ENCODE peak calls at places on chromosome 22, in four cellular contexts. One of them, this sample, is unnamed.

GRCh38 chr22:25551396-25551795 is 13.1 kb upstream of the GRK3 start:
- DNase-seq in H1: no peak
- DNase-seq in GM12878: no peak
- DNase-seq in GM12891: no peak
- DNase-seq in this sample: no peak

GRCh38 chr22:45905924-45906865 is 70.8 kb downstream of the WNT7B start:
- DNase-seq in GM12891: no peak
- DNase-seq in H1: no peak
- DNase-seq in GM12878: no peak
- DNase-seq in this sample: no peak

GRCh38 chr22:46454910-46455269 is 82.5 kb downstream of the CELSR1 start:
- DNase-seq in H1: no peak
- DNase-seq in GM12878: no peak
- DNase-seq in GM12891: no peak
- DNase-seq in this sample: no peak

GRCh38 chr22:45976351-45977002 is 485 bp downstream of the WNT7B start:
- DNase-seq in H1: no peak
- DNase-seq in GM12891: no peak
- DNase-seq in GM12878: no peak
- DNase-seq in this sample: no peak

GRCh38 chr22:18023509-18024275 is 669 bp downstream of the MICAL3 start:
- DNase-seq in GM12878: no peak
- DNase-seq in H1: peak
- DNase-seq in GM12891: peak
- DNase-seq in this sample: peak

GRCh38 chr22:46462726-46463371 is 74.6 kb downstream of the CELSR1 start:
- DNase-seq in GM12878: no peak
- DNase-seq in H1: no peak
- DNase-seq in GM12891: no peak
- DNase-seq in this sample: no peak

GRCh38 chr22:39388261-39389011 is 11.1 kb upstream of the TAB1 start:
- DNase-seq in GM12891: peak
- DNase-seq in GM12878: no peak
- DNase-seq in H1: peak
- DNase-seq in this sample: peak

GRCh38 chr22:19713228-19713627 is 1.1 kb upstream of the SEPTIN5 start:
- DNase-seq in GM12878: no peak
- DNase-seq in H1: no peak
- DNase-seq in GM12891: no peak
- DNase-seq in this sample: no peak

GRCh38 chr22:30425616-30426394 is at the start of gene MTFP1:
- DNase-seq in GM12891: peak
- DNase-seq in GM12878: no peak
- DNase-seq in H1: peak
- DNase-seq in this sample: peak

GRCh38 chr22:37569009-37569920 is 9.0 kb downstream of the CDC42EP1 start:
- DNase-seq in GM12878: no peak
- DNase-seq in GM12891: no peak
- DNase-seq in H1: no peak
- DNase-seq in this sample: no peak

GRCh38 chr22:47769652-47770051 is 1007.2 kb downstream of the TBC1D22A start:
- DNase-seq in GM12891: no peak
- DNase-seq in H1: no peak
- DNase-seq in GM12878: no peak
- DNase-seq in this sample: no peak

GRCh38 chr22:17368727-17369552 is at the start of gene CECR2:
- DNase-seq in GM12878: peak
- DNase-seq in GM12891: no peak
- DNase-seq in H1: peak
- DNase-seq in this sample: no peak

GRCh38 chr22:36417281-36417686 is 29.5 kb upstream of the MYH9 start:
- DNase-seq in GM12878: no peak
- DNase-seq in H1: no peak
- DNase-seq in GM12891: no peak
- DNase-seq in this sample: no peak

GRCh38 chr22:23519442-23520177 is 60.5 kb downstream of the IGLL1 start:
- DNase-seq in GM12891: no peak
- DNase-seq in GM12878: no peak
- DNase-seq in H1: no peak
- DNase-seq in this sample: no peak

GRCh38 chr22:27986459-27986858 is 67.4 kb upstream of the PITPNB start:
- DNase-seq in H1: no peak
- DNase-seq in GM12891: no peak
- DNase-seq in GM12878: no peak
- DNase-seq in this sample: no peak

GRCh38 chr22:27986937-27987336 is 67.9 kb upstream of the PITPNB start:
- DNase-seq in H1: peak
- DNase-seq in GM12878: no peak
- DNase-seq in GM12891: no peak
- DNase-seq in this sample: no peak

GRCh38 chr22:27984723-27985122 is 65.7 kb upstream of the PITPNB start:
- DNase-seq in GM12891: no peak
- DNase-seq in GM12878: no peak
- DNase-seq in H1: peak
- DNase-seq in this sample: no peak

GRCh38 chr22:27984001-27984695 is 65.1 kb upstream of the PITPNB start:
- DNase-seq in GM12878: no peak
- DNase-seq in GM12891: no peak
- DNase-seq in H1: peak
- DNase-seq in this sample: no peak

GRCh38 chr22:27985323-27986275 is 66.5 kb upstream of the PITPNB start:
- DNase-seq in GM12878: no peak
- DNase-seq in GM12891: no peak
- DNase-seq in H1: peak
- DNase-seq in this sample: no peak
- TF ChIP-seq POLR2AphosphoS5 in GM12878: no peak
- TF ChIP-seq POLR2AphosphoS5 in GM12891: no peak
- TF ChIP-seq POLR2AphosphoS5 in H1: no peak
- TF ChIP-seq POLR2AphosphoS5 in this sample: no peak

DNA sequence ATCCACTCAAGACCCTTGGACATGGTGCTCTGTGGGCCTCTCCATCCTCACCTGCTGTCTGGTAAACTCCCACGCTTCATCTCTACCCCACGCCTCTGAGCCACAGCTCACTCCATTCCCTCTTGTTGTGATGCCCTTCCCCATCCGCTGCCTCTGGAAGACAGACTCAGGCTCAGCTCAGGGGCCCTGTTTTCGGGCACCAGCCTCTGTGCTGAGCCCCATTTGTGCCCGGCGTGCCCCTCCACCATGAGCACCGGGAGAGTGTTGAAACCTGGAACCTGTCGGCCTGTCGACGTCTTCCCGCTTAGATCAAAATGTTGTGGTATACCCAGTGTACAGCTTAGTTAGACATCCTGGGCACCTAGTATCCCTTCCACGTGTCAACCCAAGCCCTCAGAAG is 6.5 kb upstream of the SCUBE1 start:
- DNase-seq in GM12891: no peak
- DNase-seq in GM12878: no peak
- DNase-seq in H1: no peak
- DNase-seq in this sample: no peak
- TF ChIP-seq POLR2A in GM12891: no peak
- TF ChIP-seq POLR2A in GM12878: no peak
- TF ChIP-seq POLR2A in H1: no peak
- TF ChIP-seq POLR2A in this sample: no peak

GRCh38 chr22:49553518-49554295 is 274.0 kb downstream of the BRD1 start:
- DNase-seq in GM12878: no peak
- DNase-seq in H1: peak
- DNase-seq in GM12891: no peak
- DNase-seq in this sample: no peak
- TF ChIP-seq TAF1 in GM12878: no peak
- TF ChIP-seq TAF1 in H1: no peak
- TF ChIP-seq TAF1 in GM12891: no peak
- TF ChIP-seq TAF1 in this sample: no peak

DNA sequence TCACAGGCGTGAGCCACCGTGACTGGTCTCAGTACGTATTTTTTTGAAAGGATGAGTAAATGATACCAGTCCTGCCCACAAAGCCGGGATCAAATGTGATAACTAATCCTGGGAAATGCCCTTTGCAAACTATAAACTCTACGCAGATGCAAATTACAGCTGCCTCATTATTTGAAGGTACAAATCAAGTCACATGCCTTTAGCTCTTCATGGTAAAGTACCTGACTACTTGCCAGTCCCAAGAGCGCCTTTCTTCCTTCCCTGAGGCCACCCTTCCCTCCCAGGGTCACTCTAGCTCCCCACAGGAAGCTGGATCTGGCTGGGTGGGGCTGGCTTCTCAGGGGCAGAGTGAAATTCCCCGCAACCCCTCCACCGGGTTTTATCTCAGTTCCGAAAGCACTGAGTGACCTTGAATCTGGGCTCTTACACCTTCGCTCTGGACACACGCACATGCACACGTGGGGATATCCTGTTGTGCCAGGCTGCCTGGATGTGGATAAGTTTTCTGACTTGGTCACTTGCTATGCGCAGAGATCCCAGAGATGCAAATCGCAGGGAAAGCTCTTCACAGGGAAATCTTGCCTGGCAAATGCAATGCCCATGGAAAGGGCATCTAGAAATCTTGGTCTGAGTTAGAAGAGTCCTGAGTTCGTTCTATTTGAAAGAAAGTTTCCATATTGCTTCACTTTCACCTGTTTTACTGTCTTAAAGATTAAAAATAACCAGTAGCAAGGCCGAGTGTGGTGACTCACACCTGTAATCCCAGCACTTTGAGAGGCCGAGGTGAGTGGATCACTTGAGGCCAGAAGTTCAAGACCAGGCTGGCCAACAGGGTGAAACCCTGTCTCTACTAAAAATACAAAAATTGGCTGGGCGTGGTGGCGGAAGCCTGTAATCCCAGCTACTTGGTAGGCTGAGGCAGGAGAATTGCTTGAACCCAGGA is 8.5 kb downstream of the A4GALT start:
- DNase-seq in GM12891: no peak
- DNase-seq in H1: no peak
- DNase-seq in GM12878: no peak
- DNase-seq in this sample: no peak
- TF ChIP-seq POLR2AphosphoS5 in GM12891: no peak
- TF ChIP-seq POLR2AphosphoS5 in H1: no peak
- TF ChIP-seq POLR2AphosphoS5 in GM12878: no peak
- TF ChIP-seq POLR2AphosphoS5 in this sample: no peak

GRCh38 chr22:41798736-41799135 is 1.7 kb upstream of the CCDC134 start:
- DNase-seq in GM12891: no peak
- DNase-seq in H1: no peak
- DNase-seq in GM12878: no peak
- DNase-seq in this sample: no peak

GRCh38 chr22:41799486-41800347 is 762 bp upstream of the CCDC134 start:
- DNase-seq in H1: peak
- DNase-seq in GM12878: no peak
- DNase-seq in GM12891: peak
- DNase-seq in this sample: peak

GRCh38 chr22:41801147-41801819 is 804 bp downstream of the CCDC134 start:
- DNase-seq in H1: no peak
- DNase-seq in GM12878: no peak
- DNase-seq in GM12891: no peak
- DNase-seq in this sample: no peak

GRCh38 chr22:41801886-41802285 is 1.4 kb downstream of the CCDC134 start:
- DNase-seq in GM12878: no peak
- DNase-seq in GM12891: no peak
- DNase-seq in H1: no peak
- DNase-seq in this sample: no peak

DNA sequence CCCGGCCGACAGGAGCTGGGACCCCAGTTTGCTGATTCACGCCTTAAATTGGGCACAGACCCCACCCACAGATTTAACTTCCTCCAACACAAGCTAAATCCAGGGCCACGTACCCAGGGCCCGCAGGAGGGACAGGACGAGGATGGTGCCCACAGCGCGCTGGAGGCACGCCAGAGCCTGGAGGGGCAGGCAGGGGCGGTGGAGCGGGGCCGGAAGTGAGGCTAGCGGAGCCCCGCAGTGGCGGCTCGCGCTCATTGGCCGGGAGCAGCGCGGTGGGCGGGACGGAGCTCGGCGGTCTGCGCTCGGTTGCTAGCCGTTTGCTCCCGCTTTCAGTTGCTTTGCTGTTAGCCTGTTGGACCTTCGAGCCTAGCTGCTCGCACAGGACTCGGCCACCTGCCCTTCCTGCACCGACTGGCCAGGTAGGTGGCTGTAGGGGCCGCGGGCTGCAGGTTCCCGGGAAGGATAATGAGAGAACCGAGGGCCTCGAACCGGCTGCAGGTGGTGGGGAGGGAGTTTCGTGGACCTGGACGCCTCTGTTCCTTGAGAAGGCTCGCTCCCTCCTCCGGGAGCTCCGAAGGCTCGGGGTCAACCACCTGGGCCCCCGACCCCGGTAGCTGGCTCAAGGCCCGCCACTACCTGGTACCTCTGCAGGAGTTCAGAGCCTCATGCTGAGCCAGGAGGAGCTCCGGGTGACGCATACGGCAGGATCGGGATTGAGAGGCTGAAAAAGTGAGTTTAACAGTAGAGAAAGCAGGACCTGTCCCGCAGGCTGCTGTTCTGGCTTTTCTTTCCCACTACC is at the start of gene CCDC134:
- DNase-seq in GM12891: peak
- DNase-seq in GM12878: peak
- DNase-seq in H1: peak
- DNase-seq in this sample: peak
- TF ChIP-seq POLR2A in GM12891: peak
- TF ChIP-seq POLR2A in GM12878: peak
- TF ChIP-seq POLR2A in H1: peak
- TF ChIP-seq POLR2A in this sample: peak

GRCh38 chr22:44495629-44496028 is 2.4 kb downstream of the RTL6 start:
- DNase-seq in H1: no peak
- DNase-seq in GM12878: no peak
- DNase-seq in GM12891: no peak
- DNase-seq in this sample: no peak

GRCh38 chr22:44496844-44497217 is 1.2 kb downstream of the RTL6 start:
- DNase-seq in GM12891: no peak
- DNase-seq in H1: no peak
- DNase-seq in GM12878: no peak
- DNase-seq in this sample: no peak

GRCh38 chr22:44496305-44496704 is 1.7 kb downstream of the RTL6 start:
- DNase-seq in GM12878: no peak
- DNase-seq in H1: no peak
- DNase-seq in GM12891: no peak
- DNase-seq in this sample: no peak

GRCh38 chr22:44497904-44498242 is at the start of gene RTL6:
- DNase-seq in GM12878: no peak
- DNase-seq in H1: no peak
- DNase-seq in GM12891: no peak
- DNase-seq in this sample: no peak

DNA sequence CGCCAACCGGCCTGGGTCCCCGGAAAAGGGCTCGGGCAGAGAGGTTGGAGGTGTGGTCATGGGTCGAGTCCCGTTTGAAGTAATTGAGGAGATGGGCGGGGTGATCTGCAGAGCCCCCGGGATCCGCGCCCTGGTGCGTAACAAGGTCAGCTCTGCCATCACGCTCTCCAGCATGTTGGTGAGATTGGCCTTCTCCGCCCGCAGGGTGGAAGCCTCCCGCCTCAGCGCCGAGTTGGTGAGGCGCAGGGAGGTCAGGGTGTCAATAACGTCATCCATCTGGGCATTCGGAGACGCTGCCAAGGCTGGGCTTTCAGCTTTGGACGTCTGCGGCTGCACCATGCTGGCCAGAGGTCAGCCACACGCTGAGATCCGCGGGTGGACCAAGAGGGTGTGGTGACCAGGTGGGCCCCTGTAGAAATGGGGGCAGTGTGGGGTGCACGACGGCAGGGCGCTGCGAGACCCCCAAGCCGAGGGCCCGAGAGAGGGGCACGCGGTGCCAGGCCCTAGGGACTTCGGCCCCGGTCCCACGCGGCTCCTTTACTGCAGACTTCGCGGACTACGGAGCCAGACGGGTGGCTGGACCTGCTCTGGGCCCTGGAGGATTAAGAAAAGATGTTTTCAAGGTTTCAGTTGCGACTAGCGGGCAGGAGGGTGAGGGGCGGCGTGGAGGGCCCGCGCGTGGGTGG is 672 bp downstream of the RTL6 start:
- DNase-seq in GM12878: no peak
- DNase-seq in H1: peak
- DNase-seq in GM12891: peak
- DNase-seq in this sample: no peak
- TF ChIP-seq TAF1 in GM12878: no peak
- TF ChIP-seq TAF1 in H1: no peak
- TF ChIP-seq TAF1 in GM12891: no peak
- TF ChIP-seq TAF1 in this sample: no peak

This sample was measured in GM12892.